ENCODE peak calls at places on chromosome 9, in four cellular contexts. One of them, this sample, is unnamed.

GRCh38 chr9:21854594-21854993 is 52.2 kb downstream of the MTAP start:
- DNase-seq in adrenal gland: no peak
- DNase-seq in GM04504: no peak
- DNase-seq in AG10803: peak; percentile 55
- DNase-seq in this sample: peak; percentile 71

GRCh38 chr9:24652181-24652580 is 106.5 kb upstream of the IZUMO3 start:
- DNase-seq in adrenal gland: no peak
- DNase-seq in GM04504: no peak
- DNase-seq in AG10803: no peak
- DNase-seq in this sample: no peak

GRCh38 chr9:77475641-77476473 is 172.3 kb downstream of the GNA14 start:
- DNase-seq in adrenal gland: no peak
- DNase-seq in GM04504: no peak
- DNase-seq in AG10803: peak; percentile 82
- DNase-seq in this sample: peak; percentile 57

GRCh38 chr9:135093111-135093510 is 5.6 kb downstream of the OLFM1 start:
- DNase-seq in adrenal gland: no peak
- DNase-seq in GM04504: no peak
- DNase-seq in AG10803: no peak
- DNase-seq in this sample: no peak

GRCh38 chr9:97408562-97408961 is 3.3 kb upstream of the TDRD7 start:
- DNase-seq in adrenal gland: no peak
- DNase-seq in GM04504: no peak
- DNase-seq in AG10803: no peak
- DNase-seq in this sample: no peak

GRCh38 chr9:91807640-91808246 is 142.3 kb downstream of the ROR2 start:
- DNase-seq in adrenal gland: no peak
- DNase-seq in GM04504: no peak
- DNase-seq in AG10803: no peak
- DNase-seq in this sample: no peak

GRCh38 chr9:13665418-13666066 is 386.1 kb upstream of the MPDZ start:
- DNase-seq in adrenal gland: no peak
- DNase-seq in GM04504: no peak
- DNase-seq in AG10803: peak; percentile 30
- DNase-seq in this sample: peak; percentile 48

GRCh38 chr9:117744856-117745389 is 40.7 kb downstream of the TLR4 start:
- DNase-seq in adrenal gland: no peak
- DNase-seq in GM04504: no peak
- DNase-seq in AG10803: no peak
- DNase-seq in this sample: no peak

GRCh38 chr9:107242073-107243063 is 40.7 kb upstream of the RAD23B start:
- DNase-seq in adrenal gland: no peak
- DNase-seq in GM04504: no peak
- DNase-seq in AG10803: peak; percentile 65
- DNase-seq in this sample: peak; percentile 64

This sample was measured in fibroblast of mammary gland.